ENCODE peak calls at places on chromosomes 4 and X, in nine cellular contexts. J, W, K, X, C, S, M, R and U are unnamed samples.

GRCh38 chr4:76504613-76505465 is 69.8 kb downstream of the SHROOM3 start:
- DNase-seq in J (peak; percentile 77), W (peak; percentile 65), K (no peak), X (peak; percentile 79), C (no peak), S (peak; percentile 80), M (no peak), R (peak; percentile 53), U (peak; percentile 45)

GRCh38 chrX:13078739-13079444 is 34.5 kb upstream of the FAM9C start:
- DNase-seq in J (peak; percentile 82), W (peak; percentile 90), K (no peak), X (no peak), C (peak; percentile 23), S (peak; percentile 92), M (no peak), R (peak; percentile 20), U (no peak)

GRCh38 chrX:103932133-103932532 is 30.3 kb upstream of the TMSB15B start:
- DNase-seq in J (no peak), W (no peak), K (no peak), X (no peak), C (no peak), S (no peak), M (no peak), R (no peak), U (no peak)

GRCh38 chr4:121789960-121790829 is 10.9 kb upstream of the EXOSC9 start:
- DNase-seq in J (peak; percentile 71), W (peak; percentile 88), K (no peak), X (no peak), C (no peak), S (peak; percentile 89), M (no peak), R (no peak), U (no peak)

GRCh38 chrX:153502131-153502530 is 7.4 kb downstream of the BGN start:
- DNase-seq in J (no peak), W (no peak), K (no peak), X (no peak), C (no peak), S (no peak), M (no peak), R (no peak), U (no peak)

GRCh38 chr4:118865091-118865708 is 23.5 kb upstream of the SYNPO2 start:
- DNase-seq in J (peak; percentile 70), W (peak; percentile 61), K (no peak), X (peak; percentile 80), C (no peak), S (peak; percentile 56), M (no peak), R (peak; percentile 73), U (peak; percentile 60)

GRCh38 chr4:11014199-11014598 is 329.6 kb upstream of the CLNK start:
- DNase-seq in J (no peak), W (no peak), K (no peak), X (no peak), C (no peak), S (no peak), M (no peak), R (no peak), U (no peak)

GRCh38 chrX:19334945-19335626 is 8.6 kb upstream of the PDHA1 start:
- DNase-seq in J (no peak), W (peak; percentile 50), K (no peak), X (peak; percentile 83), C (no peak), S (no peak), M (no peak), R (peak; percentile 62), U (no peak)

GRCh38 chrX:54808109-54808604 is 612 bp downstream of the MAGED2 start:
- DNase-seq in J (no peak), W (peak; percentile 19), K (no peak), X (peak; percentile 79), C (peak; percentile 59), S (no peak), M (peak; percentile 89), R (peak; percentile 88), U (no peak)

GRCh38 chr4:121764303-121764701 is 662 bp downstream of the SMIM43 start:
- DNase-seq in J (no peak), W (no peak), K (no peak), X (no peak), C (no peak), S (no peak), M (no peak), R (no peak), U (no peak)

GRCh38 chr4:133355636-133356035 is 206.5 kb downstream of the PCDH10 start:
- DNase-seq in J (peak; percentile 29), W (no peak), K (no peak), X (no peak), C (no peak), S (no peak), M (no peak), R (no peak), U (no peak)

GRCh38 chr4:163495900-163496299 is 1.4 kb downstream of the TMA16 start:
- DNase-seq in J (no peak), W (peak; percentile 8), K (no peak), X (no peak), C (no peak), S (no peak), M (no peak), R (no peak), U (no peak)
- H3K4me3 ChIP-seq in J (peak overlapping the region; percentile 88), W (peak overlapping the region; percentile 91), K (peak overlapping the region; percentile 91), X (peak overlapping the region; percentile 71), C (peak overlapping the region; percentile 84), S (peak overlapping the region; percentile 88), M (peak overlapping the region; percentile 14), R (peak overlapping the region; percentile 63), U (peak overlapping the region; percentile 64)

GRCh38 chr4:4852591-4853362 is 6.7 kb upstream of the MSX1 start:
- DNase-seq in J (peak; percentile 60), W (peak; percentile 79), K (no peak), X (peak; percentile 84), C (no peak), S (peak; percentile 85), M (peak; percentile 76), R (peak; percentile 81), U (no peak)
- H3K4me3 ChIP-seq in J (peak overlapping the region; percentile 26), W (peak overlapping the region; percentile 38), K (no peak overlapping the region), X (peak overlapping the region; percentile 55), C (peak overlapping the region; percentile 25), S (peak overlapping the region; percentile 52), M (peak overlapping the region; percentile 23), R (peak overlapping the region; percentile 26), U (peak overlapping the region; percentile 15)

GRCh38 chrX:2404816-2405215 is 96.0 kb downstream of the DHRSX start:
- DNase-seq in J (no peak), W (no peak), K (no peak), X (no peak), C (no peak), S (no peak), M (no peak), R (no peak), U (no peak)

GRCh38 chrX:2402361-2402690 is 98.5 kb downstream of the DHRSX start:
- DNase-seq in J (no peak), W (no peak), K (no peak), X (no peak), C (no peak), S (no peak), M (no peak), R (peak; percentile 10), U (no peak)

GRCh38 chrX:2401201-2401589 is 99.6 kb downstream of the DHRSX start:
- DNase-seq in J (no peak), W (peak; percentile 41), K (no peak), X (no peak), C (no peak), S (no peak), M (no peak), R (no peak), U (no peak)

GRCh38 chrX:2398341-2398656 is 102.5 kb downstream of the DHRSX start:
- DNase-seq in J (no peak), W (no peak), K (no peak), X (no peak), C (no peak), S (no peak), M (no peak), R (no peak), U (no peak)

DNA sequence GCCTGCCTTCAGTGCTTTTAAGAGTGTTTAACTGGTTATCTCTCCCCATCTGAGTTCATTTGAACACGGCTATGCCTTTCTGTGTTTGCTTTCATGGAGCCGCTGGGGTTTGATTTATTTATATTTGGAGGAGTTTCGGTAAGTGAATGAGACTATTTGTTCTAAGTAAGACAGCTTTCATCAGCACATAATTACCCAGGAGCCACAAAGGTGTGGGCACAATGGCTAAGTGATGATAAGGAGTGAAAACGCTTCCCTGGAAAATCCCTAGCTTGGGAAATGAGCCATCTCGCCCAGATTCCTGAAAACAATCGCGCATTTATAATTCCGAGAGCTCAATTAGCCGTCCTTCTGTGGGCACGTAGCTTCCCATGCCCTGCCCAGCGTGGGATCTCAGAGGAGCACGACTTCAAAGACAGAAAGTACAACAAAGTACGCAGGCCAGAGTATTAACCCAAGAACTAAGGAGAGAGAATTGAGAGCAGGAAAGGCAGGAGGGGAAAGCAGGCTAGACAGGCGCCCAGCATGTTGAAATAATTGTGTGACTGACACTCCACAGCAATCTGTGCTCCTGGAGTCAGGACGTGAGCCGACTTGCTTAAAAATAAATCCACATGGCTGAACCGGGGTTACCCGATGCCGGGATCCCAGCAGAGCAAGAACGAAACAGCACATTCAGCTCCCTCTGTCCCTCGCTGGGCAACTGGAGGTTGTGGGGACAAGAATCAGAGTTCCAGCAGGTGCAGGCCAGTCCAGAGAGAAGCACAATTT is 99.0 kb downstream of the DHRSX start:
- DNase-seq in J (no peak), W (no peak), K (no peak), X (no peak), C (no peak), S (no peak), M (no peak), R (peak; percentile 94), U (no peak)
- H3K4me3 ChIP-seq in J (no peak overlapping the region), W (no peak overlapping the region), K (no peak overlapping the region), X (no peak overlapping the region), C (peak overlapping the region; percentile 1), S (no peak overlapping the region), M (no peak overlapping the region), R (no peak overlapping the region), U (no peak overlapping the region)

GRCh38 chr4:147480891-147481576 is at the start of gene EDNRA:
- DNase-seq in J (peak; percentile 54), W (peak; percentile 47), K (no peak), X (peak; percentile 69), C (no peak), S (peak; percentile 64), M (peak; percentile 84), R (peak; percentile 64), U (no peak)
- H3K4me3 ChIP-seq in J (peak within 1 kb of the TSS; percentile 66), W (peak within 1 kb of the TSS; percentile 47), K (peak within 1 kb of the TSS; percentile 71), X (peak within 1 kb of the TSS; percentile 87), C (peak within 1 kb of the TSS; percentile 36), S (peak within 1 kb of the TSS; percentile 72), M (peak within 1 kb of the TSS; percentile 90), R (peak within 1 kb of the TSS; percentile 78), U (no peak within 1 kb of the TSS)